ENCODE peak calls at places on chromosomes 7 and 10, in four cellular contexts. Q is left ventricle myocardium inferior, F is GM12865, O is type B pancreatic cell. T is an unnamed sample.

GRCh38 chr7:12423995-12424745 is 20.5 kb upstream of the VWDE start:
- DNase-seq in Q (no peak), F (no peak), O (no peak), T (no peak)

GRCh38 chr7:21169667-21170605 is 257.9 kb upstream of the SP4 start:
- DNase-seq in Q (no peak), F (no peak), O (no peak), T (no peak)

GRCh38 chr10:15035385-15036301 is 8.1 kb upstream of the OLAH start:
- DNase-seq in Q (peak; percentile 21), F (peak; percentile 41), O (no peak), T (no peak)

GRCh38 chr10:3980660-3981059 is 195.7 kb upstream of the KLF6 start:
- DNase-seq in Q (no peak), F (no peak), O (no peak), T (no peak)

GRCh38 chr10:5498791-5499492 is 428 bp downstream of the CALML5 start:
- DNase-seq in Q (no peak), F (no peak), O (no peak), T (no peak)

GRCh38 chr7:96697822-96698221 is 11.8 kb downstream of the SEM1 start:
- DNase-seq in Q (no peak), F (no peak), O (no peak), T (no peak)

GRCh38 chr7:97307521-97308108 is 190.1 kb downstream of the SDHAF3 start:
- DNase-seq in Q (no peak), F (no peak), O (no peak), T (no peak)

GRCh38 chr7:34845666-34846361 is 187.8 kb downstream of the NPSR1 start:
- DNase-seq in Q (no peak), F (no peak), O (no peak), T (no peak)

GRCh38 chr7:74083928-74084721 is 521 bp downstream of the LIMK1 start:
- DNase-seq in Q (peak; percentile 40), F (peak; percentile 22), O (no peak), T (no peak)

GRCh38 chr7:43362652-43363428 is 220.1 kb upstream of the STK17A start:
- DNase-seq in Q (no peak), F (peak; percentile 23), O (no peak), T (peak; percentile 21)

GRCh38 chr7:129831424-129832058 is 121.2 kb downstream of the UBE2H start:
- DNase-seq in Q (no peak), F (no peak), O (no peak), T (no peak)

GRCh38 chr10:110426294-110427153 is 71.2 kb upstream of the DUSP5 start:
- DNase-seq in Q (no peak), F (peak; percentile 64), O (no peak), T (no peak)

DNA sequence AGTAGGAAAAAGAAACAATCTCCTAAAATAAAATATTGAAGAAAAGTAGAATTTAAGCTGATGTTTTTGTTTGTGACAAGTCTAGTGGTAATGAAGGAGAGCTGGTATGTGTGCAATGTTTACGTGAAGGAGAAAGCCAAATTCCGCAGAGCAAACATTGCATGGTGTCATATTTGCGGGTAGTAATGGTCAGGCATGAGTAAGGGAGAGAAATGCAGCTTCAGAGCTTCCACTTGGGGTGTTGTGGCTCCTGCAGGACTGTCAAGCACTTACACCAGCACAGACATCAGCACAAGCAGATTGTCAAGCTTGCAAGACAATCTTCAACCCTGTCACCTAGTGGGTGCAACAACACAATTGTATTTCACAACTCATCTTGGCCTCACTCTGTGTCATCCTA is 136.5 kb upstream of the ETV1 start:
- DNase-seq in Q (no peak), F (no peak), O (no peak), T (no peak)
- TF ChIP-seq CTCF in Q (no peak), F (no peak), O (no peak), T (no peak)

GRCh38 chr7:106294334-106294733 is 9.6 kb upstream of the NAMPT start:
- DNase-seq in Q (no peak), F (no peak), O (no peak), T (no peak)
- TF ChIP-seq CTCF in Q (no peak), F (no peak), O (peak; percentile 51), T (no peak)

GRCh38 chr7:149427893-149428292 is 33.0 kb downstream of the ZNF777 start:
- DNase-seq in Q (no peak), F (no peak), O (no peak), T (no peak)
- TF ChIP-seq CTCF in Q (no peak), F (no peak), O (no peak), T (no peak)

DNA sequence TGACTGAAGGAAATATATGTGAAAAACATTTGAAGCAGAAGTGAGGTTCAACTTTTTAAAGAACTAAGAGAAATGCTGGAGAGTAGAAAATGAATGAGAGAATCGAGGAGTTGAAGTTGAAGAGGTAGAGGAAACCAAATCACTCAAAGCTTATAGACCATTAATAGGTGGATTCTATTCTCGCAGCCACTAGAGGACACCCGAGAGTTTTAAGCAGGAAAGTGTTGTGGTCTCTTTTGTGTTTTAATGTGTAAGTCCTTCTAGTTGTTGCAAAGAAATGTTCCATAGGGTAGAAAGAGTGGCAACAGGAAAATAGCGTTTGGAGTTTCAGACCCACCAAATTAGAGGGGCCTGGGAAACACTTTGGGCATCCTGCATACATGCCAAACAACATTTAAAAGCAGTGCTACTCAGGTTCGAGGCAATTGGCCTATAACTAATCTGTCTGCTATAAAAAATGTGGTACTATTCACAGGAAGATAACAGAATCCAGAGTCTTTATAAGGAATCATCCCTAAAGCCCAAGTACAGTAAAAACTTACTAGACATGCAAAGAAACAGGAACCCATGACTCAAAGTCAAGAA is 75.3 kb upstream of the TAS2R16 start:
- DNase-seq in Q (no peak), F (peak; percentile 60), O (no peak), T (no peak)
- TF ChIP-seq CTCF in Q (peak; percentile 25), F (peak; percentile 75), O (peak; percentile 68), T (peak; percentile 10)

DNA sequence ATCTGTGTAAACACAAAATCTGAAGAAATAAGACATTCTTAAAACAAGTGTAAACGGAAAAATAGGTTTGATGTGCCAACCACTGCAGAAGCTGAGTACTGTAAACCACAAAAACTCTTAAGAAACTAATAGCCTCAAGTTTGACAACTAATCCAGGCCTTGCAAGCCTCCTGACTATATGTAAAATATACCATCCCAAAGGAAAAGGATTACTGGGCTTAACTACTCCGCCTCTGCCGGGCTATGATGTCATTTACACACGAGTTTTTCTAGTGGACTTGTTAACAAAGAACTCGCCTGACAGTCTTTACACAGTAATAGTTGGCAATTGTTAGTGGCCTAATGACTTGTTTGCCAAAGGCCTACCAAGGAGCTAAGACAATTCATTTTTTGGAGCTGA is 2.1 kb downstream of the KIF5B start:
- DNase-seq in Q (no peak), F (peak; percentile 3), O (no peak), T (no peak)
- TF ChIP-seq CTCF in Q (no peak), F (no peak), O (no peak), T (no peak)

GRCh38 chr7:158706273-158706704 is 1.7 kb upstream of the NCAPG2 start:
- DNase-seq in Q (no peak), F (no peak), O (no peak), T (no peak)
- TF ChIP-seq CTCF in Q (no peak), F (no peak), O (no peak), T (no peak)

GRCh38 chr7:154856737-154857136 is 146.2 kb downstream of the PAXIP1 start:
- DNase-seq in Q (no peak), F (no peak), O (no peak), T (no peak)
- TF ChIP-seq CTCF in Q (no peak), F (no peak), O (no peak), T (no peak)